ENCODE peak calls at places on chromosomes 16 and 17, in four cellular contexts. M is heart right ventricle, P is adipocyte, A is ascending aorta. I is an unnamed sample.

GRCh38 chr16:24135624-24136296 is 120.4 kb upstream of the CACNG3 start:
- DNase-seq in A (no peak), M (no peak), P (no peak), I (no peak)

GRCh38 chr16:66489385-66489784 is 60.5 kb downstream of the TK2 start:
- DNase-seq in P (no peak), M (no peak), A (peak; percentile 48), I (no peak)

GRCh38 chr17:76329664-76330063 is 21.6 kb upstream of the QRICH2 start:
- DNase-seq in A (no peak), P (no peak), M (no peak), I (no peak)

GRCh38 chr16:81876273-81876900 is 97.3 kb downstream of the PLCG2 start:
- DNase-seq in M (no peak), A (no peak), P (no peak), I (no peak)

GRCh38 chr16:4090476-4090875 is 25.8 kb downstream of the ADCY9 start:
- DNase-seq in P (no peak), M (peak; percentile 65), A (peak; percentile 84), I (no peak)

GRCh38 chr16:68756250-68757051 is 19.4 kb downstream of the CDH1 start:
- DNase-seq in P (no peak), M (no peak), A (no peak), I (no peak)

GRCh38 chr17:511001-511690 is 158.5 kb upstream of the RPH3AL start:
- DNase-seq in A (no peak), M (no peak), P (peak; percentile 74), I (peak; percentile 90)

GRCh38 chr17:83136931-83137330 is 57.5 kb downstream of the METRNL start:
- DNase-seq in P (no peak), M (no peak), A (peak; percentile 33), I (no peak)

GRCh38 chr17:19372866-19373505 is 5.3 kb upstream of the MAPK7 start:
- DNase-seq in A (no peak), P (no peak), M (no peak), I (no peak)

GRCh38 chr17:17837966-17838962 is 1.5 kb upstream of the SREBF1 start:
- DNase-seq in M (peak; percentile 52), A (no peak), P (no peak), I (peak; percentile 79)

GRCh38 chr16:88379694-88380040 is 3.1 kb upstream of the ZNF469 start:
- DNase-seq in M (no peak), P (no peak), A (no peak), I (no peak)

GRCh38 chr17:6305613-6306360 is 129.1 kb downstream of the AIPL1 start:
- DNase-seq in A (no peak), P (no peak), M (no peak), I (no peak)

GRCh38 chr16:7304257-7304656 is 28.4 kb upstream of the RBFOX1 start:
- DNase-seq in M (no peak), P (no peak), A (no peak), I (no peak)

GRCh38 chr16:55297910-55298175 is 26.2 kb upstream of the IRX6 start:
- DNase-seq in A (no peak), M (no peak), P (no peak), I (peak; percentile 11)

GRCh38 chr16:89909777-89910716 is 8.6 kb upstream of the MC1R start:
- DNase-seq in M (peak; percentile 85), A (peak; percentile 79), P (peak; percentile 81), I (peak; percentile 89)

GRCh38 chr17:40561871-40562611 is 3.2 kb downstream of the CCR7 start:
- DNase-seq in P (no peak), A (no peak), M (no peak), I (no peak)

GRCh38 chr17:78878261-78878660 is 24.7 kb downstream of the CEP295NL start:
- DNase-seq in A (no peak), P (no peak), M (no peak), I (no peak)

GRCh38 chr16:56332464-56333079 is 92.8 kb downstream of the AMFR start:
- DNase-seq in A (no peak), M (peak; percentile 63), P (peak; percentile 56), I (peak; percentile 60)

GRCh38 chr17:16352838-16353701 is at the start of gene CENPV:
- DNase-seq in P (peak; percentile 77), A (peak; percentile 68), M (peak; percentile 34), I (peak; percentile 77)

GRCh38 chr17:28326114-28326513 is 7.1 kb downstream of the TMEM97 start:
- DNase-seq in A (peak; percentile 47), P (no peak), M (no peak), I (no peak)

GRCh38 chr16:3101841-3102470 is 2.9 kb upstream of the ZSCAN10 start:
- DNase-seq in M (no peak), P (no peak), A (no peak), I (no peak)

GRCh38 chr17:59858167-59858790 is 34.5 kb downstream of the TUBD1 start:
- DNase-seq in M (no peak), P (peak; percentile 50), A (peak; percentile 16), I (peak; percentile 23)

GRCh38 chr16:4273858-4274291 is 1.1 kb upstream of the TFAP4 start:
- DNase-seq in A (peak; percentile 78), M (peak; percentile 71), P (peak; percentile 55), I (peak; percentile 67)

GRCh38 chr17:9499041-9499440 is 76.6 kb downstream of the STX8 start:
- DNase-seq in A (no peak), M (no peak), P (no peak), I (no peak)

GRCh38 chr17:4591529-4591928 is 7.2 kb downstream of the SMTNL2 start:
- DNase-seq in A (no peak), M (no peak), P (no peak), I (peak; percentile 52)

GRCh38 chr17:50659220-50659619 is 24.5 kb downstream of the ABCC3 start:
- DNase-seq in P (no peak), A (no peak), M (no peak), I (no peak)

DNA sequence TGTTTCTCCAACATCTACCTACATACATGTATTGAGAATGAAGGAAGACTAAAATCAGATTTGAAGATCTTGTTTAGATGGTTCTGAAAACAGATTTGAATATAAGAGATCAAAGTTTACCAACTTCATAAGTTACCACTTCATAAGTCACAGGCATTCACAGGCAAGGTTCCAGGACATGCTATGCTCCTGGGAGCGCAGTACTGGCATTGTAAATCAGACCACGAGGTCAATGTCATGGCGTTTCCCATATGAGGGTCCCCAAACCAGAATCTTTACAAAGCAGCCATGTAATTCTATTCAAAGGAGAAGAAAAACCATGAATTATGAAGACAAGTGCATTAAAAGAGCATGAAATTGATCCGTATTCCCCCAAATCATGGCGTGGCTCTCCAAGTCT is 3.0 kb downstream of the CDH11 start:
- DNase-seq in A (no peak), P (peak; percentile 48), M (no peak), I (no peak)
- H3K4me3 ChIP-seq in A (peak overlapping the region; percentile 84), P (peak overlapping the region; percentile 91), M (no peak overlapping the region), I (peak overlapping the region; percentile 91)

GRCh38 chr16:75247249-75247648 is 4.2 kb downstream of the BCAR1 start:
- DNase-seq in P (no peak), A (no peak), M (peak; percentile 23), I (no peak)
- H3K4me3 ChIP-seq in P (no peak overlapping the region), A (peak overlapping the region; percentile 69), M (no peak overlapping the region), I (no peak overlapping the region)

GRCh38 chr17:80262291-80262690 is 1.6 kb downstream of the RNF213 start:
- DNase-seq in M (no peak), A (no peak), P (no peak), I (no peak)
- H3K4me3 ChIP-seq in M (peak overlapping the region; percentile 93), A (peak overlapping the region; percentile 57), P (peak overlapping the region; percentile 92), I (peak overlapping the region; percentile 95)

GRCh38 chr17:64058547-64059115 is 38.2 kb upstream of the ICAM2 start:
- DNase-seq in A (no peak), M (no peak), P (no peak), I (no peak)

GRCh38 chr17:64057701-64058263 is 37.3 kb upstream of the ICAM2 start:
- DNase-seq in P (no peak), M (no peak), A (no peak), I (no peak)

GRCh38 chr17:64061157-64061898 is 40.9 kb upstream of the ICAM2 start:
- DNase-seq in A (no peak), M (no peak), P (no peak), I (peak; percentile 50)

GRCh38 chr17:64059756-64060155 is 39.3 kb upstream of the ICAM2 start:
- DNase-seq in A (no peak), M (no peak), P (no peak), I (no peak)

GRCh38 chr17:64060331-64060730 is 39.9 kb upstream of the ICAM2 start:
- DNase-seq in P (no peak), M (no peak), A (no peak), I (no peak)
- H3K4me3 ChIP-seq in P (no peak overlapping the region), M (no peak overlapping the region), A (no peak overlapping the region), I (no peak overlapping the region)

GRCh38 chr16:813204-813915 is 12.8 kb upstream of the GNG13 start:
- DNase-seq in M (peak; percentile 60), A (no peak), P (peak; percentile 71), I (peak; percentile 76)
- H3K4me3 ChIP-seq in M (peak overlapping the region; percentile 15), A (peak overlapping the region; percentile 26), P (peak overlapping the region; percentile 63), I (peak overlapping the region; percentile 26)

GRCh38 chr17:34581446-34582184 is 2.2 kb downstream of the TMEM132E start:
- DNase-seq in A (no peak), M (no peak), P (peak; percentile 15), I (no peak)

GRCh38 chr17:34584805-34585416 is 5.5 kb downstream of the TMEM132E start:
- DNase-seq in M (no peak), P (peak; percentile 5), A (no peak), I (no peak)

GRCh38 chr17:34582185-34582900 is 3.0 kb downstream of the TMEM132E start:
- DNase-seq in P (no peak), M (no peak), A (no peak), I (no peak)

GRCh38 chr17:34580685-34581445 is 1.5 kb downstream of the TMEM132E start:
- DNase-seq in A (no peak), P (peak; percentile 28), M (no peak), I (no peak)

DNA sequence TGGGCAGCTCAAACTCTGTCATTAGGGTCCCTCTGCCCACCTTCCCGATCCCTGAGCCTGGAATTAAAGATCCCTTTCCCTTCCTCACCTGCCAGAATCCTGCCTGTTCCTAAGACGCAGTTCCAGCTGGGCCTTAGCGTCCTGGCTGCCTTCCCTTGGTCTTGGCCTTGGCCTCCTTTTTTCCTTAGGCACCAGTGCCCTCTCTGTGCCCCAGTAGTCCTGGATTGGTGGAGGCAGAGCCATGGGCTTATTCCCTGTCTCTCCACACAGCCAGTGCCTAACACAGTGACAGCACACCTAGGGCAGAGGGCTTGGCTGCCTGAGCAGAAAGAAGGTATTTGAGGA is 3.5 kb downstream of the TMEM132E start:
- DNase-seq in A (no peak), P (no peak), M (no peak), I (no peak)
- H3K4me3 ChIP-seq in A (no peak overlapping the region), P (no peak overlapping the region), M (no peak overlapping the region), I (no peak overlapping the region)